ENCODE peak calls at places on chromosome 14, in eight cellular contexts. One of them, this sample, is unnamed. For H3K36me3, the result is how much of the 10 kb centered on the place peaks cover.

GRCh38 chr14:69567563-69567962 is 7.1 kb downstream of the CCDC177 start:
- DNase-seq in heart left ventricle: no peak
- DNase-seq in brain microvascular endothelial cell: no peak
- DNase-seq in GM12878: no peak
- DNase-seq in CD8-positive, alpha-beta memory T cell: no peak
- DNase-seq in CD8-positive, alpha-beta T cell: no peak
- DNase-seq in effector memory CD4-positive, alpha-beta T cell: no peak
- DNase-seq in lung: no peak
- DNase-seq in this sample: no peak

GRCh38 chr14:64704743-64705405 is 650 bp downstream of the PLEKHG3 start:
- DNase-seq in GM12878: no peak
- DNase-seq in CD8-positive, alpha-beta T cell: no peak
- DNase-seq in effector memory CD4-positive, alpha-beta T cell: no peak
- DNase-seq in lung: no peak
- DNase-seq in heart left ventricle: no peak
- DNase-seq in brain microvascular endothelial cell: no peak
- DNase-seq in CD8-positive, alpha-beta memory T cell: no peak
- DNase-seq in this sample: peak

GRCh38 chr14:50635136-50635535 is 33.0 kb downstream of the SAV1 start:
- DNase-seq in CD8-positive, alpha-beta T cell: no peak
- DNase-seq in CD8-positive, alpha-beta memory T cell: no peak
- DNase-seq in effector memory CD4-positive, alpha-beta T cell: no peak
- DNase-seq in heart left ventricle: no peak
- DNase-seq in lung: no peak
- DNase-seq in GM12878: no peak
- DNase-seq in brain microvascular endothelial cell: no peak
- DNase-seq in this sample: no peak

GRCh38 chr14:69658664-69659261 is 47.4 kb downstream of the SUSD6 start:
- DNase-seq in CD8-positive, alpha-beta T cell: no peak
- DNase-seq in GM12878: no peak
- DNase-seq in heart left ventricle: no peak
- DNase-seq in effector memory CD4-positive, alpha-beta T cell: no peak
- DNase-seq in lung: no peak
- DNase-seq in brain microvascular endothelial cell: peak
- DNase-seq in CD8-positive, alpha-beta memory T cell: no peak
- DNase-seq in this sample: no peak

GRCh38 chr14:69241577-69241976 is 18.4 kb upstream of the GALNT16 start:
- DNase-seq in brain microvascular endothelial cell: no peak
- DNase-seq in effector memory CD4-positive, alpha-beta T cell: no peak
- DNase-seq in lung: no peak
- DNase-seq in CD8-positive, alpha-beta T cell: no peak
- DNase-seq in GM12878: no peak
- DNase-seq in heart left ventricle: no peak
- DNase-seq in CD8-positive, alpha-beta memory T cell: no peak
- DNase-seq in this sample: no peak

GRCh38 chr14:95480109-95480886 is 36.2 kb downstream of the SYNE3 start:
- DNase-seq in lung: peak
- DNase-seq in CD8-positive, alpha-beta memory T cell: no peak
- DNase-seq in CD8-positive, alpha-beta T cell: no peak
- DNase-seq in brain microvascular endothelial cell: peak
- DNase-seq in GM12878: no peak
- DNase-seq in heart left ventricle: peak
- DNase-seq in effector memory CD4-positive, alpha-beta T cell: peak
- DNase-seq in this sample: peak

GRCh38 chr14:75274899-75275569 is 3.6 kb upstream of the FOS start:
- DNase-seq in effector memory CD4-positive, alpha-beta T cell: peak
- DNase-seq in lung: peak
- DNase-seq in CD8-positive, alpha-beta memory T cell: peak
- DNase-seq in brain microvascular endothelial cell: peak
- DNase-seq in CD8-positive, alpha-beta T cell: peak
- DNase-seq in heart left ventricle: peak
- DNase-seq in GM12878: peak
- DNase-seq in this sample: peak

GRCh38 chr14:55123101-55123500 is 6.0 kb upstream of the LGALS3 start:
- DNase-seq in GM12878: no peak
- DNase-seq in CD8-positive, alpha-beta memory T cell: no peak
- DNase-seq in heart left ventricle: no peak
- DNase-seq in brain microvascular endothelial cell: peak
- DNase-seq in effector memory CD4-positive, alpha-beta T cell: no peak
- DNase-seq in CD8-positive, alpha-beta T cell: no peak
- DNase-seq in lung: no peak
- DNase-seq in this sample: no peak

GRCh38 chr14:32077081-32078029 is at the start of gene ARHGAP5:
- DNase-seq in brain microvascular endothelial cell: peak
- DNase-seq in GM12878: no peak
- DNase-seq in heart left ventricle: peak
- DNase-seq in CD8-positive, alpha-beta memory T cell: peak
- DNase-seq in CD8-positive, alpha-beta T cell: peak
- DNase-seq in lung: peak
- DNase-seq in effector memory CD4-positive, alpha-beta T cell: peak
- DNase-seq in this sample: peak

GRCh38 chr14:37834275-37834674 is 238.8 kb downstream of the TTC6 start:
- DNase-seq in lung: no peak
- DNase-seq in heart left ventricle: no peak
- DNase-seq in GM12878: no peak
- DNase-seq in CD8-positive, alpha-beta memory T cell: no peak
- DNase-seq in CD8-positive, alpha-beta T cell: no peak
- DNase-seq in brain microvascular endothelial cell: no peak
- DNase-seq in effector memory CD4-positive, alpha-beta T cell: no peak
- DNase-seq in this sample: no peak

GRCh38 chr14:67971627-67972625 is 152.3 kb downstream of the RAD51B start:
- DNase-seq in heart left ventricle: no peak
- DNase-seq in GM12878: no peak
- DNase-seq in lung: no peak
- DNase-seq in brain microvascular endothelial cell: no peak
- DNase-seq in CD8-positive, alpha-beta memory T cell: no peak
- DNase-seq in effector memory CD4-positive, alpha-beta T cell: no peak
- DNase-seq in CD8-positive, alpha-beta T cell: no peak
- DNase-seq in this sample: no peak

GRCh38 chr14:72528059-72528950 is 365.6 kb downstream of the DPF3 start:
- DNase-seq in effector memory CD4-positive, alpha-beta T cell: no peak
- DNase-seq in brain microvascular endothelial cell: peak
- DNase-seq in GM12878: no peak
- DNase-seq in CD8-positive, alpha-beta memory T cell: no peak
- DNase-seq in CD8-positive, alpha-beta T cell: no peak
- DNase-seq in lung: no peak
- DNase-seq in heart left ventricle: no peak
- DNase-seq in this sample: no peak

GRCh38 chr14:90288646-90289355 is 32.4 kb downstream of the PSMC1 start:
- DNase-seq in CD8-positive, alpha-beta T cell: no peak
- DNase-seq in CD8-positive, alpha-beta memory T cell: no peak
- DNase-seq in GM12878: no peak
- DNase-seq in effector memory CD4-positive, alpha-beta T cell: no peak
- DNase-seq in brain microvascular endothelial cell: no peak
- DNase-seq in lung: no peak
- DNase-seq in heart left ventricle: peak
- DNase-seq in this sample: no peak

GRCh38 chr14:83874662-83875061 is 1655.3 kb upstream of the FLRT2 start:
- DNase-seq in heart left ventricle: no peak
- DNase-seq in brain microvascular endothelial cell: no peak
- DNase-seq in effector memory CD4-positive, alpha-beta T cell: no peak
- DNase-seq in lung: no peak
- DNase-seq in CD8-positive, alpha-beta T cell: no peak
- DNase-seq in CD8-positive, alpha-beta memory T cell: no peak
- DNase-seq in GM12878: no peak
- DNase-seq in this sample: no peak

GRCh38 chr14:77217551-77217950 is 36.0 kb downstream of the TMEM63C start:
- DNase-seq in lung: no peak
- DNase-seq in effector memory CD4-positive, alpha-beta T cell: no peak
- DNase-seq in CD8-positive, alpha-beta T cell: no peak
- DNase-seq in brain microvascular endothelial cell: no peak
- DNase-seq in CD8-positive, alpha-beta memory T cell: no peak
- DNase-seq in heart left ventricle: no peak
- DNase-seq in GM12878: no peak
- DNase-seq in this sample: no peak

GRCh38 chr14:102732924-102733323 is 44.3 kb upstream of the TRAF3 start:
- DNase-seq in CD8-positive, alpha-beta T cell: no peak
- DNase-seq in effector memory CD4-positive, alpha-beta T cell: no peak
- DNase-seq in CD8-positive, alpha-beta memory T cell: no peak
- DNase-seq in heart left ventricle: no peak
- DNase-seq in brain microvascular endothelial cell: no peak
- DNase-seq in GM12878: no peak
- DNase-seq in lung: no peak
- DNase-seq in this sample: peak

GRCh38 chr14:61284001-61284400 is 2.9 kb upstream of the TMEM30B start:
- DNase-seq in lung: no peak
- DNase-seq in GM12878: no peak
- DNase-seq in effector memory CD4-positive, alpha-beta T cell: no peak
- DNase-seq in CD8-positive, alpha-beta T cell: no peak
- DNase-seq in heart left ventricle: no peak
- DNase-seq in CD8-positive, alpha-beta memory T cell: no peak
- DNase-seq in brain microvascular endothelial cell: no peak
- DNase-seq in this sample: no peak
- H3K36me3 ChIP-seq in lung: under half
- H3K36me3 ChIP-seq in GM12878: under half
- H3K36me3 ChIP-seq in effector memory CD4-positive, alpha-beta T cell: under half
- H3K36me3 ChIP-seq in CD8-positive, alpha-beta T cell: under half
- H3K36me3 ChIP-seq in heart left ventricle: under half
- H3K36me3 ChIP-seq in CD8-positive, alpha-beta memory T cell: under half
- H3K36me3 ChIP-seq in brain microvascular endothelial cell: under half
- H3K36me3 ChIP-seq in this sample: under half

GRCh38 chr14:93829839-93830481 is 41.7 kb upstream of the PRIMA1 start:
- DNase-seq in effector memory CD4-positive, alpha-beta T cell: no peak
- DNase-seq in GM12878: no peak
- DNase-seq in heart left ventricle: no peak
- DNase-seq in CD8-positive, alpha-beta T cell: no peak
- DNase-seq in CD8-positive, alpha-beta memory T cell: no peak
- DNase-seq in lung: no peak
- DNase-seq in brain microvascular endothelial cell: no peak
- DNase-seq in this sample: no peak

GRCh38 chr14:93824518-93825234 is 36.4 kb upstream of the PRIMA1 start:
- DNase-seq in GM12878: no peak
- DNase-seq in lung: no peak
- DNase-seq in heart left ventricle: no peak
- DNase-seq in effector memory CD4-positive, alpha-beta T cell: no peak
- DNase-seq in CD8-positive, alpha-beta T cell: no peak
- DNase-seq in brain microvascular endothelial cell: no peak
- DNase-seq in CD8-positive, alpha-beta memory T cell: no peak
- DNase-seq in this sample: no peak

GRCh38 chr14:93824076-93824475 is 35.8 kb upstream of the PRIMA1 start:
- DNase-seq in brain microvascular endothelial cell: no peak
- DNase-seq in CD8-positive, alpha-beta T cell: no peak
- DNase-seq in CD8-positive, alpha-beta memory T cell: no peak
- DNase-seq in lung: no peak
- DNase-seq in GM12878: no peak
- DNase-seq in effector memory CD4-positive, alpha-beta T cell: no peak
- DNase-seq in heart left ventricle: no peak
- DNase-seq in this sample: no peak

GRCh38 chr14:93830753-93831461 is 42.6 kb upstream of the PRIMA1 start:
- DNase-seq in GM12878: no peak
- DNase-seq in lung: no peak
- DNase-seq in CD8-positive, alpha-beta T cell: no peak
- DNase-seq in brain microvascular endothelial cell: no peak
- DNase-seq in heart left ventricle: no peak
- DNase-seq in effector memory CD4-positive, alpha-beta T cell: no peak
- DNase-seq in CD8-positive, alpha-beta memory T cell: no peak
- DNase-seq in this sample: no peak

DNA sequence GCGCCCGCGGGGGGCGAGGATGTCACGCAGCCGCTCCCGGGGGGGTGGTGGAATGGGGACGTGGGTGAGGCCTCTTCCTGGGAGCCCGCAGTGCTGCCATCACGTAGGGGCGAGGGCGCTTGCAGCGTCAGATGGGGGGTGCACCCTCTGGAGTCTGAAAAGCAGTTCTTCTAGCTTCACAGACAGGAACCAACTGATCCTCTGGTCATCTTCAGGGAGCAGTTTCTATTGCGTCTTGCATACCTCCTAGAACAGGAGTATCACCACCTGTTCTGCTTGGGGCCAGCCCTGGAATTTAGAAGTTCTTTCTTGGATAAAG is 36.9 kb upstream of the PRIMA1 start:
- DNase-seq in GM12878: no peak
- DNase-seq in lung: no peak
- DNase-seq in heart left ventricle: no peak
- DNase-seq in CD8-positive, alpha-beta T cell: no peak
- DNase-seq in CD8-positive, alpha-beta memory T cell: no peak
- DNase-seq in brain microvascular endothelial cell: no peak
- DNase-seq in effector memory CD4-positive, alpha-beta T cell: no peak
- DNase-seq in this sample: no peak
- H3K4me3 ChIP-seq in GM12878: no peak
- H3K4me3 ChIP-seq in lung: no peak
- H3K4me3 ChIP-seq in heart left ventricle: no peak
- H3K4me3 ChIP-seq in CD8-positive, alpha-beta T cell: no peak
- H3K4me3 ChIP-seq in CD8-positive, alpha-beta memory T cell: no peak
- H3K4me3 ChIP-seq in brain microvascular endothelial cell: no peak
- H3K4me3 ChIP-seq in effector memory CD4-positive, alpha-beta T cell: no peak
- H3K4me3 ChIP-seq in this sample: no peak

GRCh38 chr14:20455355-20456300 is 602 bp downstream of the APEX1 start:
- DNase-seq in CD8-positive, alpha-beta memory T cell: no peak
- DNase-seq in effector memory CD4-positive, alpha-beta T cell: no peak
- DNase-seq in CD8-positive, alpha-beta T cell: no peak
- DNase-seq in GM12878: no peak
- DNase-seq in lung: no peak
- DNase-seq in brain microvascular endothelial cell: peak
- DNase-seq in heart left ventricle: no peak
- DNase-seq in this sample: no peak

GRCh38 chr14:20456971-20457370 is 1.9 kb downstream of the APEX1 start:
- DNase-seq in CD8-positive, alpha-beta T cell: no peak
- DNase-seq in brain microvascular endothelial cell: no peak
- DNase-seq in GM12878: no peak
- DNase-seq in lung: no peak
- DNase-seq in effector memory CD4-positive, alpha-beta T cell: no peak
- DNase-seq in heart left ventricle: no peak
- DNase-seq in CD8-positive, alpha-beta memory T cell: no peak
- DNase-seq in this sample: no peak

GRCh38 chr14:20454645-20455354 is at the start of the genes APEX1 and OSGEP:
- DNase-seq in CD8-positive, alpha-beta memory T cell: peak
- DNase-seq in CD8-positive, alpha-beta T cell: peak
- DNase-seq in GM12878: peak
- DNase-seq in lung: peak
- DNase-seq in brain microvascular endothelial cell: peak
- DNase-seq in effector memory CD4-positive, alpha-beta T cell: peak
- DNase-seq in heart left ventricle: peak
- DNase-seq in this sample: peak

GRCh38 chr14:20458031-20458789 is 3.0 kb downstream of the PIP4P1 start:
- DNase-seq in brain microvascular endothelial cell: no peak
- DNase-seq in effector memory CD4-positive, alpha-beta T cell: no peak
- DNase-seq in lung: no peak
- DNase-seq in GM12878: no peak
- DNase-seq in CD8-positive, alpha-beta memory T cell: no peak
- DNase-seq in heart left ventricle: no peak
- DNase-seq in CD8-positive, alpha-beta T cell: no peak
- DNase-seq in this sample: peak

DNA sequence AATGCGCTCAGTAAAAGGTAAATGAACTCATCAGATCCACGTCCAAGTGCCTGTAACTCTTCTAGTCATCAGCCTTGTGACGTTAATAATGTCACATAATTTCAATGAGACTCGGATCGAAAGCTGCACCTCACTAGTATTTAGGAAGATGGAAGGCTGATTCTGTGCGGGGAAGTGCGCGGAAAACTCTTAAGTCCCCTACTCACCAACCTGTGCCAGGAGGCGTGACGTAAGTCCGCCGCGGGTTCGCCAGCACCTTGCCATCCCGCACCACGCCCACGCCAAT is 310 bp downstream of the OSGEP start:
- DNase-seq in lung: no peak
- DNase-seq in brain microvascular endothelial cell: no peak
- DNase-seq in heart left ventricle: no peak
- DNase-seq in GM12878: no peak
- DNase-seq in CD8-positive, alpha-beta memory T cell: peak
- DNase-seq in CD8-positive, alpha-beta T cell: no peak
- DNase-seq in effector memory CD4-positive, alpha-beta T cell: peak
- DNase-seq in this sample: no peak
- H3K36me3 ChIP-seq in lung: under half
- H3K36me3 ChIP-seq in brain microvascular endothelial cell: under half
- H3K36me3 ChIP-seq in heart left ventricle: half or more
- H3K36me3 ChIP-seq in GM12878: under half
- H3K36me3 ChIP-seq in CD8-positive, alpha-beta memory T cell: half or more
- H3K36me3 ChIP-seq in CD8-positive, alpha-beta T cell: half or more
- H3K36me3 ChIP-seq in effector memory CD4-positive, alpha-beta T cell: half or more
- H3K36me3 ChIP-seq in this sample: under half

GRCh38 chr14:58849609-58850008 is 211.8 kb downstream of the DACT1 start:
- DNase-seq in effector memory CD4-positive, alpha-beta T cell: no peak
- DNase-seq in CD8-positive, alpha-beta memory T cell: no peak
- DNase-seq in lung: no peak
- DNase-seq in brain microvascular endothelial cell: no peak
- DNase-seq in heart left ventricle: no peak
- DNase-seq in GM12878: no peak
- DNase-seq in CD8-positive, alpha-beta T cell: no peak
- DNase-seq in this sample: no peak
- H3K4me3 ChIP-seq in effector memory CD4-positive, alpha-beta T cell: no peak
- H3K4me3 ChIP-seq in CD8-positive, alpha-beta memory T cell: no peak
- H3K4me3 ChIP-seq in lung: no peak
- H3K4me3 ChIP-seq in brain microvascular endothelial cell: no peak
- H3K4me3 ChIP-seq in heart left ventricle: no peak
- H3K4me3 ChIP-seq in GM12878: no peak
- H3K4me3 ChIP-seq in CD8-positive, alpha-beta T cell: no peak
- H3K4me3 ChIP-seq in this sample: no peak